ENCODE peak calls at places on chromosomes 12 and 14, in eight cellular contexts. G, H, E, N, C, X, L and F are unnamed samples.

GRCh38 chr12:8065991-8066594 is at the start of gene C3AR1:
- DNase-seq in H (peak; percentile 83), C (no peak), E (peak; percentile 30), L (no peak), X (peak; percentile 79), N (no peak), G (no peak), F (no peak)

GRCh38 chr12:130477221-130477620 is 139.5 kb downstream of the PIWIL1 start:
- DNase-seq in C (no peak), E (no peak), H (no peak), G (peak; percentile 37), N (no peak), L (no peak), X (no peak), F (no peak)

GRCh38 chr12:89236237-89236636 is 116.1 kb downstream of the DUSP6 start:
- DNase-seq in X (peak; percentile 86), N (no peak), L (no peak), H (peak; percentile 82), G (no peak), E (no peak), C (no peak), F (no peak)

GRCh38 chr12:75655233-75655879 is 143.9 kb upstream of the KRR1 start:
- DNase-seq in G (no peak), N (no peak), X (no peak), H (no peak), E (no peak), L (no peak), C (no peak), F (no peak)

GRCh38 chr14:34038358-34039057 is 87.6 kb upstream of the EGLN3 start:
- DNase-seq in X (no peak), N (no peak), H (no peak), E (no peak), G (no peak), C (no peak), L (no peak), F (no peak)

GRCh38 chr12:27355486-27355885 is 22.9 kb downstream of the BMAL2 start:
- DNase-seq in E (no peak), G (no peak), C (no peak), N (no peak), X (no peak), H (no peak), L (no peak), F (no peak)

GRCh38 chr12:102232446-102232845 is 34.8 kb upstream of the PMCH start:
- DNase-seq in G (no peak), N (no peak), L (no peak), C (peak; percentile 50), H (no peak), E (no peak), X (peak; percentile 35), F (no peak)

GRCh38 chr14:94532462-94532861 is 23.2 kb upstream of the SERPINA12 start:
- DNase-seq in X (no peak), C (no peak), N (no peak), E (no peak), L (no peak), H (no peak), G (no peak), F (no peak)

GRCh38 chr12:65497645-65498044 is 219.2 kb downstream of the MSRB3 start:
- DNase-seq in C (no peak), X (no peak), H (no peak), G (no peak), E (no peak), N (no peak), L (no peak), F (no peak)

GRCh38 chr14:96042218-96042930 is 3.2 kb downstream of the C14orf132 start:
- DNase-seq in N (no peak), C (no peak), G (no peak), E (no peak), X (peak; percentile 69), L (no peak), H (no peak), F (no peak)

GRCh38 chr12:19847294-19848059 is 408.2 kb downstream of the AEBP2 start:
- DNase-seq in L (peak; percentile 25), C (peak; percentile 47), H (peak; percentile 36), N (no peak), G (no peak), E (no peak), X (peak; percentile 31), F (no peak)
- H3K27ac ChIP-seq in L (peak overlapping the region; percentile 91), C (peak overlapping the region; percentile 87), H (no peak overlapping the region), N (peak overlapping the region; percentile 87), G (no peak overlapping the region), E (no peak overlapping the region), X (peak overlapping the region; percentile 95), F (no peak overlapping the region)

GRCh38 chr12:15910468-15910863 is 666 bp upstream of the DERA start:
- DNase-seq in L (no peak), C (no peak), H (peak; percentile 21), N (no peak), E (no peak), X (no peak), G (no peak), F (no peak)
- H3K27ac ChIP-seq in L (peak overlapping the region; percentile 89), C (peak overlapping the region; percentile 92), H (peak overlapping the region; percentile 98), N (peak overlapping the region; percentile 43), E (no peak overlapping the region), X (no peak overlapping the region), G (no peak overlapping the region), F (peak overlapping the region; percentile 87)

DNA sequence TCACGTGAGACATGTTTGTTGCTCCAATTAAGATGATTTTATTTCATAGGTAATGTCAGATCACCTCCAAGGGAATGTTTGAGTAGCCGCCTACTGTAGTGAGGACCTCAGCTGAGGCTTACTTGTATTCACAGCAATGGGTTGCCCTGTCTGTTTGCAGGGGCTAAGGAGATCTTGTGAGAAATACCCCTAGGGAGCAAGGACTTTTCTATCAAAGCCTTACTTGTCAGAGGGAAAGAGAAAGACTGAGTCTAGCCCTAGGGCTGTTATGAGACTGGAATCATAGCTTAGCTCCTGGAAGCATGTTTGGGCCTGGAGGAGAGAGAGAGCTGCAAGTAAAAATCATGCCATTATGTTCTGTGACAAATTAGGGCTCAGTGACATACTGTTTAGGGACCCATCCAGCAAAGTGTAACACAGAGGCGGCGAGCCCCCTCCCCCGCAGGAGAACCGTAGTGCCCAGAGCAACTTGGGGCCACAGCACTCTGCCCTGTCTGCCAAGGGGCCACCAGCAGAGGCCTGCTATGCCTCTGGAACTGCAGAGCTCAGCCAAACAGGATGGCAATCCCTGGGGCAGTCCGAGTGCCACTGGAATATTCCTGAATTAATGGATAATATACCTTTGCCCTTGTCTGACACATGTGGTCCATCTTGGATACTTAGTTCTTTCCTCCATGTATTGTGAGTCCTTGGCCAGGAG is 178.8 kb downstream of the DACT1 start:
- DNase-seq in G (no peak), N (no peak), L (no peak), E (no peak), X (no peak), C (no peak), H (no peak), F (no peak)
- H3K27ac ChIP-seq in G (no peak overlapping the region), N (no peak overlapping the region), L (no peak overlapping the region), E (no peak overlapping the region), X (no peak overlapping the region), C (no peak overlapping the region), H (no peak overlapping the region), F (no peak overlapping the region)

GRCh38 chr12:46160981-46161690 is 107.7 kb downstream of the SLC38A1 start:
- DNase-seq in N (no peak), G (no peak), E (no peak), C (no peak), L (no peak), X (no peak), H (no peak), F (no peak)
- H3K27ac ChIP-seq in N (peak overlapping the region; percentile 95), G (peak overlapping the region; percentile 91), E (no peak overlapping the region), C (peak overlapping the region; percentile 67), L (no peak overlapping the region), X (no peak overlapping the region), H (no peak overlapping the region), F (peak overlapping the region; percentile 71)